ENCODE peak calls at places on chromosomes 3 and 15, in six cellular contexts. O is psoas muscle, Q is Panc1, A is OCI-LY7, K is aorta, R is left ventricle myocardium inferior. X is an unnamed sample.
A peak's percentile ranks its signal among the peaks of the same experiment; 100 is the strongest.

GRCh38 chr3:183438749-183439148 is 10.3 kb upstream of the MCF2L2 start:
- DNase-seq in O (no peak), Q (no peak), A (no peak), K (no peak), R (no peak), X (no peak)

GRCh38 chr3:168081856-168082255 is 13.9 kb downstream of the GOLIM4 start:
- DNase-seq in O (no peak), Q (no peak), A (no peak), K (no peak), R (no peak), X (no peak)

GRCh38 chr15:57875347-57875746 is 168.8 kb downstream of the POLR2M start:
- DNase-seq in O (no peak), Q (no peak), A (no peak), K (no peak), R (no peak), X (no peak)

GRCh38 chr15:40445411-40446055 is 4.8 kb downstream of the BAHD1 start:
- DNase-seq in O (no peak), Q (no peak), A (no peak), K (no peak), R (no peak), X (no peak)

GRCh38 chr3:168341965-168342719 is 246.4 kb upstream of the GOLIM4 start:
- DNase-seq in O (no peak), Q (no peak), A (no peak), K (no peak), R (no peak), X (no peak)

GRCh38 chr3:27568393-27568792 is 84.2 kb upstream of the SLC4A7 start:
- DNase-seq in O (peak; percentile 58), Q (no peak), A (no peak), K (peak; percentile 83), R (peak; percentile 60), X (peak; percentile 70)

GRCh38 chr3:141360888-141361598 is 7.3 kb upstream of the ZBTB38 start:
- DNase-seq in O (no peak), Q (peak; percentile 65), A (peak; percentile 71), K (no peak), R (no peak), X (no peak)

GRCh38 chr3:185216587-185216918 is 37.3 kb downstream of the EHHADH start:
- DNase-seq in O (no peak), Q (no peak), A (no peak), K (peak; percentile 70), R (no peak), X (no peak)

GRCh38 chr15:88704791-88705768 is 66.3 kb downstream of the ISG20 start:
- DNase-seq in O (peak; percentile 54), Q (no peak), A (no peak), K (peak; percentile 95), R (peak; percentile 33), X (no peak)

GRCh38 chr3:66534304-66534703 is 33.5 kb upstream of the LRIG1 start:
- DNase-seq in O (no peak), Q (no peak), A (no peak), K (no peak), R (no peak), X (no peak)

GRCh38 chr15:65077981-65078352 is 1.4 kb downstream of the KBTBD13 start:
- DNase-seq in O (peak; percentile 92), Q (no peak), A (no peak), K (peak; percentile 90), R (peak; percentile 72), X (peak; percentile 86)

DNA sequence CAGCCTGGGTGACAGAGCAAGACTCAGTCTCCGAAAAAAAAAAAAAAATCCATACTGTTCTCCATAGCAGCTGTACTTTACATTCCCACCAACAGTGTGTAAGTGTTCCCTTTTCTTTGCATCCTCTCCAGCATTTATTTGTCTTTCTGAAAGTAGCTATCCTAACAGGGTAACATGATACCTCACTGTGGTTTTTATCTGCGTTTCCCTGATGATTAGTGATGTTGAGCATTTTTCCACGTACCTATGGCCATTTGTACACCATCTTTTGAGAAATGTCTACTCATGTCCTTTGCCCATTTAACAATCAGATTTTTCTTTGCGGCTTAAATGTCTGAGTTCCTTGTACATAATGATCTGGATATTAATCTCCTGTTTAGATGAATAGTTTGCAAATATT is 119.3 kb downstream of the RFX7 start:
- DNase-seq in O (no peak), Q (no peak), A (no peak), K (no peak), R (no peak), X (no peak)
- H3K9me3 ChIP-seq in O (peaks cover 39% of the 10 kb centered on the region), Q (peaks cover 12% of the 10 kb centered on the region), A (peaks cover 35% of the 10 kb centered on the region), K (no peaks in the 10 kb centered on the region), R (peaks cover 52% of the 10 kb centered on the region), X (peaks cover 23% of the 10 kb centered on the region)

GRCh38 chr15:78048410-78048946 is 29.0 kb downstream of the TBC1D2B start:
- DNase-seq in O (no peak), Q (no peak), A (no peak), K (no peak), R (no peak), X (no peak)

GRCh38 chr15:78050851-78051250 is 26.7 kb downstream of the TBC1D2B start:
- DNase-seq in O (no peak), Q (no peak), A (no peak), K (no peak), R (no peak), X (no peak)

GRCh38 chr15:78049691-78050440 is 27.6 kb downstream of the TBC1D2B start:
- DNase-seq in O (no peak), Q (no peak), A (peak; percentile 53), K (no peak), R (no peak), X (no peak)

GRCh38 chr15:78051622-78052405 is 25.7 kb downstream of the TBC1D2B start:
- DNase-seq in O (no peak), Q (no peak), A (peak; percentile 43), K (no peak), R (no peak), X (no peak)

DNA sequence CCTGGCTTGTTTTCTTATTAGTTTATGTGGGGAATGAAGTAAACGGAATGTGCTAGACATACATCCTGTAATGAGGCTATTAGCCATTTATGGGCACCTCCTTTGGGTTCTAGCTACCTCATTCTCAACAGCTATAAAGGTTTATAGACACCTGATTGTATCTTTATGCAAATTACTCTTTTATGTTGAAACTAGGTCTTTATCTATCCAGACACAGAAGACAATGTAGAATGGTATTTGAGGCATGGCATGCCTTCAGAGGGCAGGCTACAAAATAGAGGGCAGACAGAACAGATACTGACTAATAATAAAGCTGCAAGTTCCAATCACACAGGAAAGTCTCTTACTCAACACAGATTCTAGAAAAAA is 27.1 kb downstream of the TBC1D2B start:
- DNase-seq in O (no peak), Q (no peak), A (no peak), K (no peak), R (no peak), X (no peak)
- H3K4me3 ChIP-seq in O (no peak overlapping the region), Q (no peak overlapping the region), A (no peak overlapping the region), K (no peak overlapping the region), R (no peak overlapping the region), X (no peak overlapping the region)

GRCh38 chr3:109337393-109337792 is at the start of gene DPPA4:
- DNase-seq in O (no peak), Q (no peak), A (no peak), K (no peak), R (no peak), X (no peak)
- H3K27ac ChIP-seq in O (no peak within 1 kb of the TSS), Q (no peak within 1 kb of the TSS), A (no peak within 1 kb of the TSS), K (no peak within 1 kb of the TSS), R (no peak within 1 kb of the TSS), X (no peak within 1 kb of the TSS)

GRCh38 chr15:20348291-20348899 is 193.2 kb downstream of the GOLGA6L6 start:
- DNase-seq in O (no peak), Q (no peak), A (no peak), K (peak; percentile 66), R (no peak), X (no peak)
- H3K9me3 ChIP-seq in O (no peaks in the 10 kb centered on the region), Q (no peaks in the 10 kb centered on the region), A (no peaks in the 10 kb centered on the region), K (peaks cover 3% of the 10 kb centered on the region), R (peaks cover 33% of the 10 kb centered on the region), X (peaks cover 7% of the 10 kb centered on the region)

DNA sequence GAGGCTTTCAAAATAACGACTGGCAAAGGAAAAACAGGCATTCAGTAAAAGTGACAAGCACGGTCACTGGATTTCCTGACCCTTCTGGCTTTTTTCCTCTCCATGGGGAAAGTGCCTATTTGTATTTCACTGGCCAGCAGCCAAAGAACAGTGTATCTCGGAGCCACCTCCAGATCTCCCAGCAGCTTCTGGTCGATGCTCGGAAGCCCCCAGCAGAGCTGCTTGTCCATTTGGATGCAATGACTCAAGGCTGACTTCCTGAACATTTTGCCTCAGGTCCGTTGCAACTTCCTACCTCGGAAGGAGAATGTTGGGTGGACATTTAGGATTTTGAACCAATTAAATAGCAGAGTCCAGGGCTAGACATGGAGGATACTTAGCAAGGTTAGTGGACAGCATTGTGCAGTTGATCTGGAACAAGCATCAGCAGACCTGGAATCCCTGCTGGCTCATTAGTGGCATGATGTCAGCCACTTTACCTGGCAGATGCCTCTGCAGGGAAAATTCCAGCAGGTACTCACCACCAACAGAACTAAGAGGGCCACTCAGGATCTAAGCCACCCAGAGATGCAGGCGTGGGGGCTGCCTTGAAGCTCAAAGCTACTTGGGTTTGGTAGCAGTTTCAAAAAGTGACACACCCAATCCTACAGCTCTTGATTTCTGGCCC is 1.1 kb downstream of the FAM107A start:
- DNase-seq in O (no peak), Q (no peak), A (no peak), K (no peak), R (no peak), X (no peak)
- H3K4me3 ChIP-seq in O (peak overlapping the region; percentile 59), Q (no peak overlapping the region), A (no peak overlapping the region), K (no peak overlapping the region), R (peak overlapping the region; percentile 69), X (peak overlapping the region; percentile 45)

X was measured in upper lobe of right lung.